ENCODE peak calls at places on chromosomes 7 and 10, in ten cellular contexts. S is HL-60, F is foreskin fibroblast, L is GM12865, A is progenitor cell of endocrine pancreas, W is A549, E is endothelial cell, D is heart left ventricle, Y is fibroblast of villous mesenchyme, T is Panc1. C is an unnamed sample.

GRCh38 chr10:110822708-110823291 is 48.9 kb upstream of the PDCD4 start:
- DNase-seq in S (no peak), F (no peak), L (no peak), A (peak), W (no peak), E (no peak), D (no peak), Y (no peak), T (no peak), C (no peak)

GRCh38 chr10:124994573-124995473 is 52.9 kb downstream of the ZRANB1 start:
- DNase-seq in S (no peak), F (no peak), L (no peak), A (peak), W (no peak), E (no peak), D (no peak), Y (no peak), T (no peak), C (no peak)

GRCh38 chr7:50450691-50451051 is 521 bp upstream of the FIGNL1 start:
- DNase-seq in S (no peak), F (no peak), L (peak), A (no peak), W (peak), E (no peak), D (no peak), Y (no peak), T (no peak), C (no peak)

GRCh38 chr10:63213489-63213888 is 80.4 kb downstream of the NRBF2 start:
- DNase-seq in S (no peak), F (no peak), L (no peak), A (no peak), W (no peak), E (no peak), D (no peak), Y (no peak), T (no peak), C (no peak)

GRCh38 chr7:65387893-65388292 is 14.2 kb downstream of the ZNF92 start:
- DNase-seq in S (no peak), F (no peak), L (no peak), A (no peak), W (no peak), E (no peak), D (no peak), Y (no peak), T (no peak), C (no peak)

GRCh38 chr7:69182596-69183467 is 415.4 kb upstream of the AUTS2 start:
- DNase-seq in S (no peak), F (no peak), L (peak), A (no peak), W (no peak), E (no peak), D (no peak), Y (no peak), T (no peak), C (no peak)

GRCh38 chr7:123748171-123748733 is 551 bp downstream of the WASL start:
- DNase-seq in S (no peak), F (peak), L (peak), A (peak), W (peak), E (peak), D (peak), Y (peak), T (no peak), C (peak)

GRCh38 chr10:32981760-32982159 is 23.7 kb upstream of the ITGB1 start:
- DNase-seq in S (no peak), F (no peak), L (no peak), A (no peak), W (peak), E (no peak), D (peak), Y (peak), T (no peak), C (peak)

GRCh38 chr7:137996386-137996851 is 5.5 kb downstream of the CREB3L2 start:
- DNase-seq in S (peak), F (peak), L (no peak), A (no peak), W (no peak), E (no peak), D (peak), Y (peak), T (no peak), C (peak)

GRCh38 chr7:134470864-134471263 is 12.0 kb upstream of the AKR1B1 start:
- DNase-seq in S (no peak), F (peak), L (no peak), A (no peak), W (peak), E (no peak), D (no peak), Y (peak), T (no peak), C (peak)

GRCh38 chr7:39946693-39947092 is 3.4 kb upstream of the CDK13 start:
- DNase-seq in S (no peak), F (no peak), L (no peak), A (no peak), W (peak), E (no peak), D (no peak), Y (no peak), T (no peak), C (no peak)

GRCh38 chr7:158070222-158070920 is 517.3 kb downstream of the PTPRN2 start:
- DNase-seq in S (no peak), F (no peak), L (no peak), A (no peak), W (no peak), E (no peak), D (no peak), Y (no peak), T (no peak), C (no peak)

GRCh38 chr7:51253157-51253556 is 63.5 kb downstream of the COBL start:
- DNase-seq in S (no peak), F (no peak), L (no peak), A (no peak), W (peak), E (no peak), D (no peak), Y (no peak), T (no peak), C (no peak)

GRCh38 chr10:79129361-79129997 is 60.7 kb downstream of the ZMIZ1 start:
- DNase-seq in S (no peak), F (no peak), L (no peak), A (peak), W (no peak), E (peak), D (peak), Y (peak), T (no peak), C (peak)

GRCh38 chr10:88858493-88858892 is 6.8 kb upstream of the ANKRD22 start:
- DNase-seq in S (no peak), F (peak), L (no peak), A (no peak), W (no peak), E (no peak), D (no peak), Y (no peak), T (no peak), C (no peak)

GRCh38 chr10:22345301-22346086 is at the start of gene SPAG6:
- DNase-seq in S (no peak), F (no peak), L (peak), A (peak), W (no peak), E (peak), D (peak), Y (no peak), T (no peak), C (no peak)

GRCh38 chr10:71966046-71967004 is 2.1 kb downstream of the CHST3 start:
- DNase-seq in S (no peak), F (peak), L (no peak), A (no peak), W (peak), E (no peak), D (no peak), Y (no peak), T (no peak), C (no peak)

GRCh38 chr10:105806-106205 is 29.4 kb upstream of the ZMYND11 start:
- DNase-seq in S (no peak), F (no peak), L (no peak), A (no peak), W (no peak), E (no peak), D (no peak), Y (no peak), T (no peak), C (no peak)

GRCh38 chr10:123965973-123966895 is 74.6 kb upstream of the CPXM2 start:
- DNase-seq in S (no peak), F (no peak), L (no peak), A (no peak), W (no peak), E (no peak), D (no peak), Y (no peak), T (no peak), C (no peak)

GRCh38 chr7:37932993-37933392 is 12.6 kb downstream of the EPDR1 start:
- DNase-seq in S (no peak), F (no peak), L (no peak), A (no peak), W (no peak), E (no peak), D (no peak), Y (no peak), T (no peak), C (no peak)

GRCh38 chr7:549103-549890 is 29.7 kb upstream of the PDGFA start:
- DNase-seq in S (no peak), F (no peak), L (no peak), A (no peak), W (no peak), E (no peak), D (no peak), Y (no peak), T (no peak), C (no peak)

DNA sequence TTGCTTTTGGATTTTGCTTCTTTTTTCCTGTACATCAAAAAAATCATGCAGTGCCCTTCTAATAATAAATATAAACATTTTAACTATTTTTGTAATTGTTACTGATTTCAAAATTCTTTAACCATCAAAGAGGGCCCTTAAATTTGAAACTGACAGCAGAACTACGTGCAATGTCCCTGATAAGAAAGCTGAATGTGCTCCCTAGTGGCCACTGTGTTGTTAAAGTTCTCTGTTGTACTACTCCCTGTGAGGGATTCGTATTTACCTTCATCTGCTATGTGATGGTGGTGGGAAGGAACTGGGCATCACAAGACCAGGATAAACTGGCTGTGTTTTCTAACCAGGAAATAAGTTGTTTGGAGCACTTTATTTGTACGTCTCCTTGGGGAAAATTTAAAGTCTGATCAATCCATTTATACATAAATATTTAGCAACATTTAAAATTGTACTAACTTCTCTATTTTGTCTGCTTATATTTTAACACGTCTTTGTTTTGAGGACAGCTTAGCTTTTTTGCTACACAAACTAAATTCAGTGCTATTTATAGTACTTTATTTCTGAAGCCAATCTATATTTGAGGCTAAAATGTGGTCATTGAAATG is 322.4 kb downstream of the HGF start:
- DNase-seq in S (no peak), F (peak), L (peak), A (no peak), W (peak), E (peak), D (no peak), Y (peak), T (peak), C (peak)
- TF ChIP-seq CTCF in S (no peak), F (peak), L (no peak), A (peak), W (peak), E (peak), D (peak), Y (peak), T (peak), C (peak)

DNA sequence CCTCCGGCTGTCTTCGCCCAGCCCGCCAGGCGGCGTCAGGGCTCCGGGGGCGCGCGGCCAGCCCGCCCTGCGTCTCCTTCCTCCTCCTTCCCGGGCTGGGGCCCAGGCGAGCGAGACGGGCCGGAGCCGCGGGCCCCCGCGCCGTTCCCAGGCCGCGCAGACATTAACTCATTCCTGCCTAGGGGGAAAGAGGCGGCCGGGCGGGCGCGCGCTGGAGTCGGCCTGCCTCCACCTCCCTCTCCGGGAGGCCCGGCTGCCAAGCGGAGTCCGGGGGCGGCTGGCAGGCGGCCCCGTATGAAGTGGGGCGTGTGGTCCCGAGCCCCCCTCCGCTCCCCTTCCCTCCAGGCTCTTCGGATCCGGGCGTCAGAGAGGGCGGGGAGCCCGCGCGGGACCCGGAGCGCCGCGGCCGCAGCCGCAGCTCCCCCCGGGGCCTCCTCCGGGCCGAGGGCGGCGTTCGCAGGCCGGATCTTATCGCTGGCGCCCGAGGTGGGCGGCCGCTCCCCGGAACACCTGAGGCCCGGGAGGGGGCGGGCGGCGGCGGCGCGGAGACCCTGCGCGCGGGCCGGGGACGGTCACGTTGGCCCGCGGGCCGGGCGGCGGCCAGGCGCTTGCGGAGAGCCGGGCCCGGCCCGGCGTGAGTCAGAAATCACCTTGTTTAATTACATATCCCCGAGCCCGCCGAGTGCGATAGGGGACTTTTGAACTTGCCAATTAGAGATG is 43.1 kb downstream of the LDB3 start:
- DNase-seq in S (peak), F (peak), L (peak), A (peak), W (peak), E (peak), D (peak), Y (peak), T (no peak), C (peak)
- TF ChIP-seq CTCF in S (peak), F (peak), L (peak), A (peak), W (peak), E (peak), D (peak), Y (peak), T (peak), C (peak)

DNA sequence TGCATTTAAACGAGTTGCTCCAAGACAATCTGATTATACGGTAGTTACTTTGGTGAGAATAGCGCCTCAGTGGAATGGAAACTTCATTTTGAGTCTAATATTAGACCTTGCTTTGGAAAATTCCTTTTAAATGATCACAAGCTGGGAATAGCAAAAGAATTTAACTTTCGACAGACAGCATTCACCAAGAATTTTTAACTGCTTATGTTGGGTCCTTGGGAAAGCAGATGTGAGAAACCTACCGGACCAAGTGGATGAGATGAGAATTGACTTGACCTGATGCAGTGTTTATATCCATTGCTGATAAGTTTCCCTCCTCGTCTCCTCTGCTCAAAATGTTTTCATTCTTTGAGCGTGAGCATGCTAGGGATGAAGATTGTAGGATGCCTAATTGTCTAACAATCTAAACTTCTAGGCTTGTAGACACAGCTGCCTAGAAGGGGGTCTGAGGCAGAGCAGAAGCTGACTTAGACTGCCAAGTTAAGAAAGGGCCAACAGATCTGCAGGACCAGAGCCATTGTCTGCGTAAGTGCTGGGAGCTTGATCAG is 126.9 kb downstream of the CNNM2 start:
- DNase-seq in S (no peak), F (no peak), L (no peak), A (no peak), W (no peak), E (no peak), D (no peak), Y (peak), T (no peak), C (peak)
- TF ChIP-seq CTCF in S (no peak), F (no peak), L (no peak), A (no peak), W (no peak), E (no peak), D (no peak), Y (no peak), T (no peak), C (no peak)

GRCh38 chr7:101722247-101722646 is 93.2 kb upstream of the MYL10 start:
- DNase-seq in S (no peak), F (peak), L (no peak), A (no peak), W (no peak), E (no peak), D (no peak), Y (peak), T (no peak), C (no peak)
- TF ChIP-seq CTCF in S (no peak), F (no peak), L (no peak), A (no peak), W (no peak), E (no peak), D (no peak), Y (no peak), T (no peak), C (no peak)

GRCh38 chr7:107212719-107213118 is 43.9 kb downstream of the HBP1 start:
- DNase-seq in S (no peak), F (no peak), L (no peak), A (no peak), W (no peak), E (no peak), D (no peak), Y (no peak), T (no peak), C (no peak)

GRCh38 chr7:107208563-107208962 is 39.8 kb downstream of the HBP1 start:
- DNase-seq in S (no peak), F (no peak), L (no peak), A (no peak), W (no peak), E (no peak), D (no peak), Y (no peak), T (no peak), C (no peak)

GRCh38 chr7:107209565-107209964 is 40.8 kb downstream of the HBP1 start:
- DNase-seq in S (no peak), F (no peak), L (no peak), A (no peak), W (no peak), E (no peak), D (no peak), Y (peak), T (no peak), C (no peak)

GRCh38 chr7:107208046-107208458 is 39.2 kb downstream of the HBP1 start:
- DNase-seq in S (no peak), F (peak), L (no peak), A (no peak), W (no peak), E (no peak), D (no peak), Y (peak), T (no peak), C (peak)

GRCh38 chr7:107210400-107210799 is 41.6 kb downstream of the HBP1 start:
- DNase-seq in S (no peak), F (no peak), L (no peak), A (no peak), W (no peak), E (no peak), D (no peak), Y (no peak), T (no peak), C (no peak)
- TF ChIP-seq CTCF in S (no peak), F (no peak), L (no peak), A (no peak), W (no peak), E (no peak), D (no peak), Y (no peak), T (no peak), C (no peak)

DNA sequence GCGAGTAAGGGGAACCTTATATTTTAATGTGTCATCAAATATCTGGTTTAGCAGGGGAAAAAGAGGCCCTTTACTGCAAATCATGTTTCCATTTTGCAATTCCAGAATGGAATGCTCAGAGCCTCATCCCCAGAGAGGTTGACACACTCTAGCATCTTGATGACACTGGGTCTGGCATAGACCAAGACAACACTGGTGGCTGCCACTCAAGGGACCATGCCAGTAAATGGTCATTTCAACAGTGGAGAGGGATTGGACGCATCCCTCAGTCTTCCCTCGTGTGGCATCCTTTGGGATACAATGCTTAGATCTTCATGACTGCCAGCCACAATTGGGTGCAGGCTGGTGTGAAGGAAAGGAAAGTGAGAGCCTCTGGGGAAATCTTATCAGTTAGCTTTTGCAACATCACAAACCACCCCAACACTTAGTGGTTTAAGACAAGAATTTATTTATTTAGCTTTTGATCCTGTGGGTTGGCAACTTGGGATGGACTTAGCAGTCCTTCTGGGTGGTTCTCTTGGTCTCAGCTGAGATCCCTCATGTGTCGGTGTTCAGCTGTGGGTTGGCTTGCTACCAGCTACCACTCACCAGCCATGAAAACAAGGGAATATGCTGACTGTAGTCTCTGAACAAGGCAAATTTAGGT is 21.6 kb downstream of the TACC2 start:
- DNase-seq in S (no peak), F (no peak), L (no peak), A (no peak), W (no peak), E (no peak), D (no peak), Y (peak), T (no peak), C (no peak)
- TF ChIP-seq CTCF in S (no peak), F (no peak), L (no peak), A (no peak), W (no peak), E (no peak), D (no peak), Y (no peak), T (no peak), C (no peak)

GRCh38 chr7:149070372-149071140 is 20.0 kb downstream of the ZNF786 start:
- DNase-seq in S (no peak), F (no peak), L (peak), A (no peak), W (no peak), E (no peak), D (no peak), Y (no peak), T (no peak), C (no peak)

GRCh38 chr7:149071182-149071635 is 19.3 kb downstream of the ZNF786 start:
- DNase-seq in S (peak), F (no peak), L (peak), A (no peak), W (no peak), E (no peak), D (no peak), Y (no peak), T (no peak), C (no peak)

GRCh38 chr7:149071641-149072437 is 18.7 kb downstream of the ZNF786 start:
- DNase-seq in S (peak), F (no peak), L (peak), A (no peak), W (peak), E (peak), D (peak), Y (peak), T (no peak), C (peak)

GRCh38 chr7:149063481-149063880 is 27.0 kb downstream of the ZNF786 start:
- DNase-seq in S (no peak), F (no peak), L (no peak), A (no peak), W (no peak), E (no peak), D (no peak), Y (no peak), T (no peak), C (no peak)

GRCh38 chr7:149067869-149068268 is 22.6 kb downstream of the ZNF786 start:
- DNase-seq in S (no peak), F (no peak), L (no peak), A (no peak), W (no peak), E (no peak), D (no peak), Y (no peak), T (no peak), C (no peak)
- TF ChIP-seq CTCF in S (no peak), F (no peak), L (no peak), A (no peak), W (peak), E (no peak), D (no peak), Y (no peak), T (peak), C (peak)

DNA sequence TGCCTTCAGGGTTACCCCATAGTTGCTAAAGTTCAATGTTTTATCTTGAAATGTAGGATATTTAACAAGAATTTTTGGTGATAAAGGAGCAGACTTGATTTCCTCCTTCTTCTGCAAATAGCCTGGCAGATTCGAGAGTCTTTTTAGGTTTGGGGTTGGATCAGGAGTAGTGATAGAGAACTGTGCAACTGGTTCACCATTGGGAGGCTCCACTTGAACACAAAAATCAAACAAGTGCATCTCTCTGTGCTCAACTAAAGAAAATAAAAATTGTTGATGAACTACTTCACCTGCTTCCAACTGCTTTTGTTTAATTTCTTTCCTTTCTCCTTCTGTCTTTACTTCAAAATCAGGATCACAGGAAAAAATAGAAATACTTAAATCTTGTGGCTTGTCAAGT is 58.5 kb downstream of the MACC1 start:
- DNase-seq in S (no peak), F (no peak), L (peak), A (no peak), W (no peak), E (no peak), D (no peak), Y (peak), T (no peak), C (peak)
- TF ChIP-seq CTCF in S (no peak), F (peak), L (peak), A (no peak), W (no peak), E (no peak), D (peak), Y (peak), T (no peak), C (peak)